ENCODE peak calls at places on chromosomes 16 and 17, in four cellular contexts. V, P, M and F are unnamed samples.

GRCh38 chr16:31421587-31421986 is 6.6 kb downstream of the COX6A2 start:
- DNase-seq in V (no peak), P (no peak), M (no peak), F (no peak)

GRCh38 chr17:48444531-48445247 is 14.7 kb upstream of the SKAP1 start:
- DNase-seq in V (no peak), P (no peak), M (no peak), F (peak; percentile 61)

GRCh38 chr16:11848842-11849241 is 2.5 kb downstream of the RSL1D1 start:
- DNase-seq in V (no peak), P (no peak), M (no peak), F (no peak)

GRCh38 chr17:31061678-31062077 is 33.1 kb upstream of the NF1 start:
- DNase-seq in V (no peak), P (no peak), M (peak; percentile 9), F (no peak)

GRCh38 chr17:46144246-46144645 is 49.0 kb downstream of the KANSL1 start:
- DNase-seq in V (no peak), P (no peak), M (no peak), F (no peak)

GRCh38 chr16:6018848-6019489 is 921.4 kb upstream of the EEF2KMT start:
- DNase-seq in V (no peak), P (no peak), M (peak; percentile 60), F (peak; percentile 63)

GRCh38 chr16:76749780-76750375 is 441.1 kb upstream of the MON1B start:
- DNase-seq in V (no peak), P (peak; percentile 64), M (no peak), F (no peak)

GRCh38 chr17:3796110-3796821 is 4.7 kb downstream of the ITGAE start:
- DNase-seq in V (no peak), P (no peak), M (no peak), F (no peak)

GRCh38 chr16:72646615-72647014 is 401.3 kb downstream of the ZFHX3 start:
- DNase-seq in V (no peak), P (no peak), M (no peak), F (no peak)